ENCODE peak calls at places on chromosomes 5 and 9, in ten cellular contexts. One of them, this sample, is unnamed.

GRCh38 chr5:82613886-82614285 is 335.7 kb upstream of the RPS23 start:
- DNase-seq in fibroblast of the aortic adventitia: peak; percentile 44
- DNase-seq in body of pancreas: no peak
- DNase-seq in naive thymus-derived CD4-positive, alpha-beta T cell: no peak
- DNase-seq in Right ventricle myocardium inferior: no peak
- DNase-seq in WERI-Rb-1: no peak
- DNase-seq in GM04503: no peak
- DNase-seq in ACHN: no peak
- DNase-seq in M059J: peak; percentile 47
- DNase-seq in CD4-positive, CD25-positive, alpha-beta regulatory T cell: no peak
- DNase-seq in this sample: no peak

GRCh38 chr5:57937025-57937424 is 454.4 kb upstream of the ACTBL2 start:
- DNase-seq in fibroblast of the aortic adventitia: peak; percentile 16
- DNase-seq in body of pancreas: no peak
- DNase-seq in naive thymus-derived CD4-positive, alpha-beta T cell: no peak
- DNase-seq in Right ventricle myocardium inferior: no peak
- DNase-seq in WERI-Rb-1: no peak
- DNase-seq in GM04503: no peak
- DNase-seq in ACHN: no peak
- DNase-seq in M059J: no peak
- DNase-seq in CD4-positive, CD25-positive, alpha-beta regulatory T cell: no peak
- DNase-seq in this sample: no peak

GRCh38 chr5:54722846-54723433 is 205.4 kb downstream of the SNX18 start:
- DNase-seq in fibroblast of the aortic adventitia: no peak
- DNase-seq in body of pancreas: no peak
- DNase-seq in naive thymus-derived CD4-positive, alpha-beta T cell: no peak
- DNase-seq in Right ventricle myocardium inferior: no peak
- DNase-seq in WERI-Rb-1: no peak
- DNase-seq in GM04503: no peak
- DNase-seq in ACHN: no peak
- DNase-seq in M059J: peak; percentile 64
- DNase-seq in CD4-positive, CD25-positive, alpha-beta regulatory T cell: no peak
- DNase-seq in this sample: no peak

GRCh38 chr5:131270809-131271208 is 7.0 kb downstream of the CDC42SE2 start:
- DNase-seq in fibroblast of the aortic adventitia: peak; percentile 44
- DNase-seq in body of pancreas: no peak
- DNase-seq in naive thymus-derived CD4-positive, alpha-beta T cell: no peak
- DNase-seq in Right ventricle myocardium inferior: no peak
- DNase-seq in WERI-Rb-1: no peak
- DNase-seq in GM04503: no peak
- DNase-seq in ACHN: no peak
- DNase-seq in M059J: peak; percentile 80
- DNase-seq in CD4-positive, CD25-positive, alpha-beta regulatory T cell: no peak
- DNase-seq in this sample: no peak

GRCh38 chr9:136305822-136306690 is 2.2 kb upstream of the CCDC187 start:
- DNase-seq in fibroblast of the aortic adventitia: no peak
- DNase-seq in body of pancreas: no peak
- DNase-seq in naive thymus-derived CD4-positive, alpha-beta T cell: no peak
- DNase-seq in Right ventricle myocardium inferior: peak; percentile 17
- DNase-seq in WERI-Rb-1: no peak
- DNase-seq in GM04503: no peak
- DNase-seq in ACHN: no peak
- DNase-seq in M059J: no peak
- DNase-seq in CD4-positive, CD25-positive, alpha-beta regulatory T cell: peak; percentile 27
- DNase-seq in this sample: no peak

GRCh38 chr9:14373726-14374125 is 59.8 kb upstream of the NFIB start:
- DNase-seq in fibroblast of the aortic adventitia: peak; percentile 58
- DNase-seq in body of pancreas: no peak
- DNase-seq in naive thymus-derived CD4-positive, alpha-beta T cell: no peak
- DNase-seq in Right ventricle myocardium inferior: no peak
- DNase-seq in WERI-Rb-1: no peak
- DNase-seq in GM04503: no peak
- DNase-seq in ACHN: no peak
- DNase-seq in M059J: no peak
- DNase-seq in CD4-positive, CD25-positive, alpha-beta regulatory T cell: no peak
- DNase-seq in this sample: no peak

GRCh38 chr5:107893642-107894041 is 222.9 kb upstream of the EFNA5 start:
- DNase-seq in fibroblast of the aortic adventitia: peak; percentile 76
- DNase-seq in body of pancreas: no peak
- DNase-seq in naive thymus-derived CD4-positive, alpha-beta T cell: no peak
- DNase-seq in Right ventricle myocardium inferior: no peak
- DNase-seq in WERI-Rb-1: no peak
- DNase-seq in GM04503: peak; percentile 58
- DNase-seq in ACHN: peak; percentile 14
- DNase-seq in M059J: peak; percentile 66
- DNase-seq in CD4-positive, CD25-positive, alpha-beta regulatory T cell: no peak
- DNase-seq in this sample: no peak

GRCh38 chr5:64505769-64506566 is at the start of gene RGS7BP:
- DNase-seq in fibroblast of the aortic adventitia: peak; percentile 23
- DNase-seq in body of pancreas: peak; percentile 18
- DNase-seq in naive thymus-derived CD4-positive, alpha-beta T cell: no peak
- DNase-seq in Right ventricle myocardium inferior: peak; percentile 66
- DNase-seq in WERI-Rb-1: peak; percentile 56
- DNase-seq in GM04503: no peak
- DNase-seq in ACHN: peak; percentile 7
- DNase-seq in M059J: peak; percentile 5
- DNase-seq in CD4-positive, CD25-positive, alpha-beta regulatory T cell: no peak
- DNase-seq in this sample: peak; percentile 84

GRCh38 chr5:178126556-178126955 is 4.3 kb upstream of the RMND5B start:
- DNase-seq in fibroblast of the aortic adventitia: no peak
- DNase-seq in body of pancreas: no peak
- DNase-seq in naive thymus-derived CD4-positive, alpha-beta T cell: no peak
- DNase-seq in Right ventricle myocardium inferior: no peak
- DNase-seq in WERI-Rb-1: no peak
- DNase-seq in GM04503: no peak
- DNase-seq in ACHN: no peak
- DNase-seq in M059J: no peak
- DNase-seq in CD4-positive, CD25-positive, alpha-beta regulatory T cell: no peak
- DNase-seq in this sample: no peak

GRCh38 chr9:132820545-132820944 is 57.5 kb downstream of the AK8 start:
- DNase-seq in fibroblast of the aortic adventitia: no peak
- DNase-seq in body of pancreas: no peak
- DNase-seq in naive thymus-derived CD4-positive, alpha-beta T cell: no peak
- DNase-seq in Right ventricle myocardium inferior: no peak
- DNase-seq in WERI-Rb-1: no peak
- DNase-seq in GM04503: no peak
- DNase-seq in ACHN: no peak
- DNase-seq in M059J: no peak
- DNase-seq in CD4-positive, CD25-positive, alpha-beta regulatory T cell: no peak
- DNase-seq in this sample: no peak

GRCh38 chr5:171668097-171668412 is 117.6 kb upstream of the SMIM23 start:
- DNase-seq in fibroblast of the aortic adventitia: no peak
- DNase-seq in body of pancreas: no peak
- DNase-seq in naive thymus-derived CD4-positive, alpha-beta T cell: no peak
- DNase-seq in Right ventricle myocardium inferior: no peak
- DNase-seq in WERI-Rb-1: no peak
- DNase-seq in GM04503: no peak
- DNase-seq in ACHN: no peak
- DNase-seq in M059J: no peak
- DNase-seq in CD4-positive, CD25-positive, alpha-beta regulatory T cell: no peak
- DNase-seq in this sample: no peak

GRCh38 chr5:162209005-162209605 is 141.5 kb downstream of the GABRG2 start:
- DNase-seq in fibroblast of the aortic adventitia: no peak
- DNase-seq in body of pancreas: peak; percentile 38
- DNase-seq in naive thymus-derived CD4-positive, alpha-beta T cell: no peak
- DNase-seq in Right ventricle myocardium inferior: no peak
- DNase-seq in WERI-Rb-1: peak; percentile 59
- DNase-seq in GM04503: no peak
- DNase-seq in ACHN: peak; percentile 57
- DNase-seq in M059J: peak; percentile 8
- DNase-seq in CD4-positive, CD25-positive, alpha-beta regulatory T cell: peak; percentile 13
- DNase-seq in this sample: peak; percentile 72

GRCh38 chr5:36090033-36090432 is 23.4 kb upstream of the UGT3A2 start:
- DNase-seq in fibroblast of the aortic adventitia: peak; percentile 8
- DNase-seq in body of pancreas: no peak
- DNase-seq in naive thymus-derived CD4-positive, alpha-beta T cell: no peak
- DNase-seq in Right ventricle myocardium inferior: no peak
- DNase-seq in WERI-Rb-1: peak; percentile 79
- DNase-seq in GM04503: peak; percentile 12
- DNase-seq in ACHN: peak; percentile 10
- DNase-seq in M059J: peak; percentile 58
- DNase-seq in CD4-positive, CD25-positive, alpha-beta regulatory T cell: peak; percentile 37
- DNase-seq in this sample: peak; percentile 55

GRCh38 chr5:118558871-118559270 is 429.5 kb downstream of the DTWD2 start:
- DNase-seq in fibroblast of the aortic adventitia: no peak
- DNase-seq in body of pancreas: no peak
- DNase-seq in naive thymus-derived CD4-positive, alpha-beta T cell: no peak
- DNase-seq in Right ventricle myocardium inferior: no peak
- DNase-seq in WERI-Rb-1: no peak
- DNase-seq in GM04503: no peak
- DNase-seq in ACHN: no peak
- DNase-seq in M059J: no peak
- DNase-seq in CD4-positive, CD25-positive, alpha-beta regulatory T cell: no peak
- DNase-seq in this sample: no peak

This sample was measured in ecto neural progenitor cell.